ENCODE peak calls at places on chromosomes 3 and 15, in eight cellular contexts. C is uterus, A is hepatocyte, R is right cardiac atrium, G is body of pancreas, B is left ventricle myocardium inferior, H is sigmoid colon, I is IMR-90. N is an unnamed sample. For H3K4me1 and H3K9me3, the result is how much of the 10 kb centered on the place peaks cover.

GRCh38 chr3:48851407-48851806 is 3.7 kb upstream of the PRKAR2A start:
- DNase-seq in I (peak), B (no peak), G (peak), R (no peak), A (peak), C (no peak), H (no peak), N (no peak)

GRCh38 chr3:30894521-30895289 is at the start of gene GADL1:
- DNase-seq in A (peak), H (peak), B (peak), G (peak), R (peak), I (peak), C (peak), N (no peak)

GRCh38 chr15:94185547-94186236 is 45.7 kb upstream of the MCTP2 start:
- DNase-seq in G (no peak), I (no peak), C (no peak), A (no peak), H (no peak), R (no peak), B (no peak), N (no peak)

GRCh38 chr3:42697326-42698051 is 5.1 kb downstream of the HHATL start:
- DNase-seq in I (no peak), G (no peak), R (no peak), C (no peak), B (no peak), A (no peak), H (no peak), N (no peak)

GRCh38 chr15:80695099-80695910 is at the start of gene ABHD17C:
- DNase-seq in C (peak), I (peak), G (peak), B (peak), R (peak), H (peak), A (peak), N (peak)

GRCh38 chr3:52240059-52240885 is 1.3 kb upstream of the TWF2 start:
- DNase-seq in A (peak), R (peak), C (peak), H (peak), G (peak), B (peak), I (peak), N (peak)

GRCh38 chr3:24479816-24480215 is 14.8 kb downstream of the THRB start:
- DNase-seq in R (no peak), C (no peak), B (no peak), A (no peak), I (no peak), H (no peak), G (no peak), N (no peak)

GRCh38 chr3:126349611-126350501 is 7.4 kb downstream of the KLF15 start:
- DNase-seq in A (no peak), G (no peak), C (peak), R (peak), H (peak), I (no peak), B (no peak), N (no peak)

GRCh38 chr15:32042269-32042996 is 12.1 kb downstream of the CHRNA7 start:
- DNase-seq in G (no peak), R (no peak), H (no peak), B (no peak), I (no peak), A (peak), C (no peak), N (no peak)

GRCh38 chr3:183774631-183775030 is 50.7 kb downstream of the MAP6D1 start:
- DNase-seq in B (no peak), H (no peak), G (no peak), I (peak), R (no peak), A (no peak), C (no peak), N (no peak)

GRCh38 chr3:122092460-122093165 is 37.5 kb downstream of the CD86 start:
- DNase-seq in A (peak), R (peak), B (peak), I (peak), H (peak), C (no peak), G (peak), N (no peak)

GRCh38 chr3:162722336-162722735 is 1225.7 kb downstream of the OTOL1 start:
- DNase-seq in I (no peak), C (no peak), B (no peak), R (no peak), H (no peak), A (no peak), G (no peak), N (no peak)

GRCh38 chr3:177807150-177807875 is 610.0 kb upstream of the TBL1XR1 start:
- DNase-seq in I (no peak), G (no peak), H (no peak), B (no peak), R (no peak), A (no peak), C (no peak), N (no peak)

GRCh38 chr15:39511000-39511914 is 69.6 kb upstream of the THBS1 start:
- DNase-seq in I (peak), H (peak), B (peak), G (peak), A (peak), R (peak), C (peak), N (no peak)

GRCh38 chr3:128482857-128483656 is 9.9 kb downstream of the GATA2 start:
- DNase-seq in G (no peak), B (no peak), A (peak), I (peak), C (peak), H (no peak), R (peak), N (no peak)

GRCh38 chr3:52892625-52893311 is 4.6 kb downstream of the STIMATE start:
- DNase-seq in R (peak), G (no peak), I (no peak), C (no peak), B (no peak), H (no peak), A (no peak), N (peak)

GRCh38 chr3:134352031-134352671 is 22.1 kb downstream of the AMOTL2 start:
- DNase-seq in R (peak), H (peak), I (no peak), B (no peak), A (no peak), C (peak), G (peak), N (no peak)

GRCh38 chr3:134350861-134351311 is 23.4 kb downstream of the AMOTL2 start:
- DNase-seq in I (no peak), A (no peak), G (peak), C (peak), B (no peak), H (peak), R (peak), N (no peak)

GRCh38 chr3:134350266-134350665 is 24.0 kb downstream of the AMOTL2 start:
- DNase-seq in C (peak), A (no peak), B (no peak), G (no peak), H (no peak), R (peak), I (no peak), N (no peak)

GRCh38 chr3:134353171-134353825 is 20.9 kb downstream of the AMOTL2 start:
- DNase-seq in A (no peak), H (peak), C (no peak), B (no peak), G (no peak), R (no peak), I (no peak), N (no peak)

GRCh38 chr3:134351421-134351820 is 22.8 kb downstream of the AMOTL2 start:
- DNase-seq in H (peak), I (no peak), A (no peak), R (peak), C (peak), G (no peak), B (peak), N (no peak)
- H3K4me1 ChIP-seq in H (half or more), I (under half), A (half or more), R (under half), C (under half), G (half or more), B (half or more), N (under half)

DNA sequence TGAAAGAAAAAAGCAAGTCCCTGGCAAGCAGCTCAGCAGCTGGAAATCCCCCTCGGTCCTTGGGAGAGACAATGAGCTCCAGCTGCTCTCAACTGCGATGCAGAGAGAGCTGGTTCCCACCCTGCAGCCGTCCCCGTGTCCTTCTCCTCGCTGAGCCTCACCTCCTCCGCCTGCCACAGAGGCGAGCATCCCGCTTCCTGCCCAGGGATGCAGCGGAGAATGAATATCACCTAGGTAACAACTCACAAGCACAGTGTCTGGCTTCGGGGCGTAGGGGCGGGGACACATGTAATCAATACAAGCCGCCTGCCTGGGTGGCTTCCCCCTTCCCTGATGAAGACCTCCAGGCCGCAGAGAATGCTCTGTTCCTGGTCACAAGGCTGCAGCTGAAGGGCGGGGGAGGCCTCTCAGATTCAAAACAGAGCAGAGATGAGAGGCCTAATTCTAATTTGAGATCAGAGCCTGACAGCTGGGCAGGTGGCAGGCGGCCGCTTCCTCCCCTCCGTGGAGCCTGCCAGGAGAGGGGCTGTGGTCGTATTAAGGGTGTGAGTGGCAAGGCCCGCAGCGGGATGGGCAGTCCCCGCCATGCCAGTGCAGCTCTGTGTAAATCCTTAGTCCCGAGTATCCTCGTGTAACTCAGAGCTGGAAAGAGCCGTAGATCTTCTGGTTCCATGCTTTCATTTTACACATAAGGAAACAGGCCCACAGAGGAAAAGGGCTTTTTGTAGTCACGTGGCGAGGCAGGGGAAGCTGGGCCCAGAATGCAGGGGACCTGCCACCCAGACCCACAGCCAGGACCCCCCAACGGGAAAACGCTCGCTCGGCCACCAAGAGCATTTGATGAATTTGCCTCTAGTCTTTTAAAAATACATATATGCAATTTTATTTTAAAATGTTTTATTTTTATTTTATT is 24.3 kb downstream of the ZDHHC19 start:
- DNase-seq in C (no peak), G (no peak), H (no peak), A (no peak), R (no peak), I (peak), B (no peak), N (no peak)
- H3K4me3 ChIP-seq in C (peak), G (no peak), H (no peak), A (no peak), R (no peak), I (no peak), B (peak), N (peak)

GRCh38 chr15:99580061-99580460 is 14.3 kb downstream of the MEF2A start:
- DNase-seq in A (no peak), I (no peak), B (no peak), G (no peak), C (no peak), R (no peak), H (no peak), N (no peak)
- H3K9me3 ChIP-seq in A (under half), I (under half), B (under half), G (under half), C (under half), R (under half), H (under half), N (under half)

GRCh38 chr15:44715142-44715796 is 4.0 kb downstream of the B2M start:
- DNase-seq in I (no peak), R (no peak), G (no peak), A (no peak), C (no peak), B (no peak), H (no peak), N (no peak)

GRCh38 chr15:44713006-44713966 is 2.0 kb downstream of the B2M start:
- DNase-seq in C (no peak), G (no peak), B (no peak), H (no peak), R (no peak), I (peak), A (no peak), N (no peak)

GRCh38 chr15:44718180-44718926 is 7.0 kb downstream of the B2M start:
- DNase-seq in B (no peak), R (no peak), A (no peak), I (no peak), C (no peak), G (no peak), H (no peak), N (no peak)

GRCh38 chr15:44716983-44717602 is 5.8 kb downstream of the B2M start:
- DNase-seq in C (no peak), I (no peak), R (no peak), A (no peak), B (no peak), G (no peak), H (no peak), N (no peak)

GRCh38 chr15:44715797-44716334 is 4.5 kb downstream of the B2M start:
- DNase-seq in R (no peak), G (no peak), A (no peak), B (no peak), H (no peak), I (no peak), C (no peak), N (no peak)
- H3K4me1 ChIP-seq in R (under half), G (under half), A (under half), B (half or more), H (under half), I (under half), C (under half), N (half or more)

GRCh38 chr3:111071257-111072015 is at the start of gene NECTIN3:
- DNase-seq in I (peak), H (peak), R (peak), G (peak), A (peak), C (peak), B (peak), N (peak)
- H3K4me3 ChIP-seq in I (peak), H (peak), R (peak), G (peak), A (peak), C (peak), B (peak), N (peak)

GRCh38 chr3:32160706-32161105 is 54.3 kb downstream of the GPD1L start:
- DNase-seq in A (no peak), G (no peak), R (no peak), B (no peak), H (no peak), C (no peak), I (no peak), N (no peak)

GRCh38 chr3:32165442-32165841 is 59.0 kb downstream of the GPD1L start:
- DNase-seq in G (no peak), C (no peak), B (no peak), I (no peak), R (no peak), H (no peak), A (no peak), N (no peak)

GRCh38 chr3:32172420-32172819 is 66.0 kb downstream of the GPD1L start:
- DNase-seq in H (no peak), A (no peak), G (no peak), B (no peak), C (no peak), I (no peak), R (no peak), N (no peak)

GRCh38 chr3:32166654-32167053 is 60.2 kb downstream of the GPD1L start:
- DNase-seq in B (no peak), R (no peak), I (no peak), G (no peak), A (no peak), H (no peak), C (no peak), N (no peak)
- H3K9me3 ChIP-seq in B (under half), R (under half), I (under half), G (under half), A (under half), H (under half), C (under half), N (under half)

GRCh38 chr15:25740438-25741252 is 122.5 kb downstream of the ATP10A start:
- DNase-seq in R (peak), A (no peak), B (no peak), H (no peak), I (no peak), G (no peak), C (no peak), N (no peak)

GRCh38 chr15:25741253-25741575 is 121.9 kb downstream of the ATP10A start:
- DNase-seq in H (no peak), G (no peak), B (no peak), R (no peak), I (no peak), C (no peak), A (no peak), N (no peak)

GRCh38 chr15:25742008-25742407 is 121.1 kb downstream of the ATP10A start:
- DNase-seq in H (no peak), I (no peak), B (no peak), G (no peak), C (no peak), A (no peak), R (peak), N (no peak)

GRCh38 chr15:25738171-25738792 is 124.8 kb downstream of the ATP10A start:
- DNase-seq in C (no peak), A (no peak), G (no peak), R (no peak), B (no peak), H (peak), I (peak), N (no peak)

DNA sequence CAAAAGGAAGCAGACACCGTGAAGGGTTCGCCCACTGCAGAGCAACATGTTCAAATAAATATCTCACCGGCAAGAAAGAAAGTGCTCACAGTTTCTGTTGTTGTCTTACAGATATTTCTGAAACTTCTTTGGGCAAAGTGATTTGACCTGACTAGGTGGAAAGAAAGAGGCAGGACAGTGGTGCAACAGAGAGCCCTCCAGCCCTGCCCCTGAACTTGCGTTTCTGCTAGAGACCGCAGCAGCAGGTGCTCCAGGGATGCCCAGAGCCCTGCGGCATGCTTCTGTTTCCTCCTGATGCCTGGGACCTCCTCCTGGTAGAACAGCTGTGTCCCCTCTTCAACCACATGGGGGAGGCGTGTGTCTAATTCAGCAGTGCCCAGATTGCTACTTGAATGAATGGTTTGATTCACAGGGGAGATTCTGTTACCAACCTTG is 123.4 kb downstream of the ATP10A start:
- DNase-seq in B (no peak), I (peak), R (peak), A (peak), H (no peak), C (no peak), G (peak), N (no peak)
- H3K4me1 ChIP-seq in B (under half), I (under half), R (under half), A (under half), H (under half), C (under half), G (under half), N (under half)

N was measured in CD8-positive, alpha-beta memory T cell.